ENCODE peak calls at places on chromosomes 16 and 17, in ten cellular contexts. One of them, this sample, is unnamed.
A peak's percentile ranks its signal among the peaks of the same experiment; 100 is the strongest.

GRCh38 chr16:89322381-89323119 is 105.0 kb downstream of the ZNF778 start:
- ATAC-seq in gastrocnemius medialis: peak; percentile 68
- ATAC-seq in IMR-90: peak; percentile 6
- ATAC-seq in HCT116: peak; percentile 49
- ATAC-seq in heart left ventricle: no peak
- ATAC-seq in body of pancreas: no peak
- ATAC-seq in K562: no peak
- ATAC-seq in A549: peak; percentile 27
- ATAC-seq in right lobe of liver: no peak
- ATAC-seq in upper lobe of left lung: peak; percentile 46
- ATAC-seq in this sample: peak; percentile 14

GRCh38 chr16:50473375-50473945 is 74.7 kb upstream of the NKD1 start:
- ATAC-seq in upper lobe of left lung: no peak
- ATAC-seq in gastrocnemius medialis: no peak
- ATAC-seq in K562: peak; percentile 67
- ATAC-seq in HCT116: peak; percentile 49
- ATAC-seq in heart left ventricle: no peak
- ATAC-seq in body of pancreas: no peak
- ATAC-seq in IMR-90: no peak
- ATAC-seq in right lobe of liver: peak; percentile 41
- ATAC-seq in A549: no peak
- ATAC-seq in this sample: no peak

GRCh38 chr17:40316571-40317344 is 7.8 kb downstream of the RARA start:
- ATAC-seq in heart left ventricle: peak; percentile 1
- ATAC-seq in gastrocnemius medialis: no peak
- ATAC-seq in K562: no peak
- ATAC-seq in A549: peak; percentile 43
- ATAC-seq in IMR-90: peak; percentile 17
- ATAC-seq in body of pancreas: peak; percentile 43
- ATAC-seq in upper lobe of left lung: peak; percentile 0
- ATAC-seq in right lobe of liver: peak; percentile 29
- ATAC-seq in HCT116: peak; percentile 18
- ATAC-seq in this sample: peak; percentile 45

GRCh38 chr16:78200623-78201096 is 101.2 kb downstream of the WWOX start:
- ATAC-seq in IMR-90: no peak
- ATAC-seq in right lobe of liver: peak; percentile 30
- ATAC-seq in body of pancreas: no peak
- ATAC-seq in upper lobe of left lung: no peak
- ATAC-seq in heart left ventricle: no peak
- ATAC-seq in A549: peak; percentile 49
- ATAC-seq in K562: no peak
- ATAC-seq in gastrocnemius medialis: no peak
- ATAC-seq in HCT116: no peak
- ATAC-seq in this sample: no peak

GRCh38 chr16:47110939-47111338 is 32.8 kb downstream of the NETO2 start:
- ATAC-seq in IMR-90: no peak
- ATAC-seq in upper lobe of left lung: no peak
- ATAC-seq in K562: peak; percentile 88
- ATAC-seq in HCT116: peak; percentile 81
- ATAC-seq in A549: peak; percentile 78
- ATAC-seq in heart left ventricle: no peak
- ATAC-seq in gastrocnemius medialis: no peak
- ATAC-seq in right lobe of liver: no peak
- ATAC-seq in body of pancreas: no peak
- ATAC-seq in this sample: no peak

GRCh38 chr16:649646-650045 is 481 bp downstream of the WDR90 start:
- ATAC-seq in K562: no peak
- ATAC-seq in HCT116: peak; percentile 10
- ATAC-seq in upper lobe of left lung: no peak
- ATAC-seq in gastrocnemius medialis: no peak
- ATAC-seq in IMR-90: peak; percentile 30
- ATAC-seq in body of pancreas: no peak
- ATAC-seq in heart left ventricle: no peak
- ATAC-seq in A549: no peak
- ATAC-seq in right lobe of liver: no peak
- ATAC-seq in this sample: no peak

GRCh38 chr16:66299349-66299748 is 67.1 kb upstream of the CDH5 start:
- ATAC-seq in upper lobe of left lung: no peak
- ATAC-seq in heart left ventricle: no peak
- ATAC-seq in body of pancreas: no peak
- ATAC-seq in IMR-90: no peak
- ATAC-seq in HCT116: no peak
- ATAC-seq in gastrocnemius medialis: no peak
- ATAC-seq in right lobe of liver: no peak
- ATAC-seq in A549: no peak
- ATAC-seq in K562: no peak
- ATAC-seq in this sample: no peak

GRCh38 chr17:13917635-13918034 is 151.7 kb upstream of the COX10 start:
- ATAC-seq in heart left ventricle: peak; percentile 44
- ATAC-seq in body of pancreas: no peak
- ATAC-seq in HCT116: no peak
- ATAC-seq in gastrocnemius medialis: no peak
- ATAC-seq in A549: no peak
- ATAC-seq in upper lobe of left lung: no peak
- ATAC-seq in K562: no peak
- ATAC-seq in right lobe of liver: peak; percentile 15
- ATAC-seq in IMR-90: no peak
- ATAC-seq in this sample: no peak

GRCh38 chr17:9256944-9257629 is 235.8 kb downstream of the NTN1 start:
- ATAC-seq in body of pancreas: no peak
- ATAC-seq in right lobe of liver: no peak
- ATAC-seq in A549: no peak
- ATAC-seq in IMR-90: peak; percentile 87
- ATAC-seq in K562: no peak
- ATAC-seq in gastrocnemius medialis: no peak
- ATAC-seq in heart left ventricle: no peak
- ATAC-seq in upper lobe of left lung: no peak
- ATAC-seq in HCT116: no peak
- ATAC-seq in this sample: peak; percentile 25

GRCh38 chr17:45137561-45138305 is 2.2 kb downstream of the ACBD4 start:
- ATAC-seq in K562: no peak
- ATAC-seq in right lobe of liver: peak; percentile 63
- ATAC-seq in body of pancreas: no peak
- ATAC-seq in HCT116: no peak
- ATAC-seq in IMR-90: no peak
- ATAC-seq in A549: no peak
- ATAC-seq in upper lobe of left lung: no peak
- ATAC-seq in heart left ventricle: no peak
- ATAC-seq in gastrocnemius medialis: no peak
- ATAC-seq in this sample: no peak

GRCh38 chr17:10144976-10145375 is 53.4 kb downstream of the GAS7 start:
- ATAC-seq in upper lobe of left lung: no peak
- ATAC-seq in heart left ventricle: peak; percentile 44
- ATAC-seq in K562: no peak
- ATAC-seq in HCT116: no peak
- ATAC-seq in IMR-90: no peak
- ATAC-seq in gastrocnemius medialis: no peak
- ATAC-seq in A549: no peak
- ATAC-seq in body of pancreas: no peak
- ATAC-seq in right lobe of liver: no peak
- ATAC-seq in this sample: no peak

GRCh38 chr16:85480727-85481101 is 132.4 kb upstream of the GSE1 start:
- ATAC-seq in right lobe of liver: no peak
- ATAC-seq in A549: peak; percentile 12
- ATAC-seq in gastrocnemius medialis: peak; percentile 57
- ATAC-seq in IMR-90: no peak
- ATAC-seq in K562: no peak
- ATAC-seq in HCT116: no peak
- ATAC-seq in heart left ventricle: no peak
- ATAC-seq in body of pancreas: no peak
- ATAC-seq in upper lobe of left lung: no peak
- ATAC-seq in this sample: no peak

GRCh38 chr17:5416886-5417285 is 2.6 kb downstream of the NUP88 start:
- ATAC-seq in K562: no peak
- ATAC-seq in gastrocnemius medialis: no peak
- ATAC-seq in upper lobe of left lung: no peak
- ATAC-seq in heart left ventricle: no peak
- ATAC-seq in A549: no peak
- ATAC-seq in HCT116: no peak
- ATAC-seq in body of pancreas: no peak
- ATAC-seq in right lobe of liver: no peak
- ATAC-seq in IMR-90: no peak
- ATAC-seq in this sample: no peak

GRCh38 chr16:78535098-78535497 is 435.6 kb downstream of the WWOX start:
- ATAC-seq in HCT116: no peak
- ATAC-seq in A549: no peak
- ATAC-seq in IMR-90: no peak
- ATAC-seq in K562: no peak
- ATAC-seq in body of pancreas: no peak
- ATAC-seq in right lobe of liver: no peak
- ATAC-seq in upper lobe of left lung: no peak
- ATAC-seq in gastrocnemius medialis: no peak
- ATAC-seq in heart left ventricle: no peak
- ATAC-seq in this sample: no peak

GRCh38 chr16:55480228-55480655 is 1.2 kb downstream of the MMP2 start:
- ATAC-seq in upper lobe of left lung: peak; percentile 17
- ATAC-seq in IMR-90: peak; percentile 72
- ATAC-seq in body of pancreas: peak; percentile 64
- ATAC-seq in heart left ventricle: peak; percentile 76
- ATAC-seq in right lobe of liver: peak; percentile 60
- ATAC-seq in A549: no peak
- ATAC-seq in K562: no peak
- ATAC-seq in gastrocnemius medialis: peak; percentile 44
- ATAC-seq in HCT116: no peak
- ATAC-seq in this sample: peak; percentile 73

GRCh38 chr17:17107891-17108680 is 65.8 kb downstream of the MPRIP start:
- ATAC-seq in HCT116: peak; percentile 21
- ATAC-seq in gastrocnemius medialis: peak; percentile 66
- ATAC-seq in right lobe of liver: no peak
- ATAC-seq in body of pancreas: peak; percentile 19
- ATAC-seq in A549: no peak
- ATAC-seq in IMR-90: peak; percentile 42
- ATAC-seq in upper lobe of left lung: peak; percentile 4
- ATAC-seq in K562: no peak
- ATAC-seq in heart left ventricle: peak; percentile 25
- ATAC-seq in this sample: peak; percentile 12
- H3K27ac ChIP-seq in HCT116: no peak overlapping the region
- H3K27ac ChIP-seq in gastrocnemius medialis: peak overlapping the region; percentile 72
- H3K27ac ChIP-seq in right lobe of liver: no peak overlapping the region
- H3K27ac ChIP-seq in body of pancreas: peak overlapping the region; percentile 47
- H3K27ac ChIP-seq in A549: peak overlapping the region; percentile 74
- H3K27ac ChIP-seq in IMR-90: peak overlapping the region; percentile 35
- H3K27ac ChIP-seq in upper lobe of left lung: peak overlapping the region; percentile 75
- H3K27ac ChIP-seq in K562: no peak overlapping the region
- H3K27ac ChIP-seq in heart left ventricle: peak overlapping the region; percentile 62
- H3K27ac ChIP-seq in this sample: peak overlapping the region; percentile 70

GRCh38 chr17:50064253-50064991 is 8.5 kb downstream of the ITGA3 start:
- ATAC-seq in right lobe of liver: peak; percentile 71
- ATAC-seq in IMR-90: peak; percentile 85
- ATAC-seq in heart left ventricle: peak; percentile 1
- ATAC-seq in HCT116: peak; percentile 65
- ATAC-seq in K562: peak; percentile 49
- ATAC-seq in body of pancreas: peak; percentile 41
- ATAC-seq in A549: peak; percentile 71
- ATAC-seq in gastrocnemius medialis: no peak
- ATAC-seq in upper lobe of left lung: peak; percentile 32
- ATAC-seq in this sample: peak; percentile 50
- TF ChIP-seq POLR2A in right lobe of liver: no peak
- TF ChIP-seq POLR2A in IMR-90: peak; percentile 42
- TF ChIP-seq POLR2A in heart left ventricle: no peak
- TF ChIP-seq POLR2A in HCT116: no peak
- TF ChIP-seq POLR2A in K562: no peak
- TF ChIP-seq POLR2A in body of pancreas: no peak
- TF ChIP-seq POLR2A in A549: no peak
- TF ChIP-seq POLR2A in gastrocnemius medialis: no peak
- TF ChIP-seq POLR2A in upper lobe of left lung: no peak
- TF ChIP-seq POLR2A in this sample: no peak

GRCh38 chr17:1724351-1724868 is at the start of gene WDR81:
- ATAC-seq in HCT116: peak; percentile 72
- ATAC-seq in gastrocnemius medialis: peak; percentile 71
- ATAC-seq in heart left ventricle: peak; percentile 86
- ATAC-seq in upper lobe of left lung: peak; percentile 73
- ATAC-seq in A549: peak; percentile 74
- ATAC-seq in right lobe of liver: peak; percentile 72
- ATAC-seq in body of pancreas: peak; percentile 86
- ATAC-seq in K562: peak; percentile 78
- ATAC-seq in IMR-90: peak; percentile 78
- ATAC-seq in this sample: peak; percentile 89

GRCh38 chr17:1725642-1726511 is 1.4 kb downstream of the WDR81 start:
- ATAC-seq in K562: no peak
- ATAC-seq in upper lobe of left lung: no peak
- ATAC-seq in A549: no peak
- ATAC-seq in IMR-90: no peak
- ATAC-seq in heart left ventricle: no peak
- ATAC-seq in body of pancreas: no peak
- ATAC-seq in HCT116: no peak
- ATAC-seq in gastrocnemius medialis: no peak
- ATAC-seq in right lobe of liver: no peak
- ATAC-seq in this sample: no peak

GRCh38 chr17:1727258-1727789 is 2.8 kb downstream of the WDR81 start:
- ATAC-seq in IMR-90: no peak
- ATAC-seq in K562: no peak
- ATAC-seq in gastrocnemius medialis: no peak
- ATAC-seq in right lobe of liver: peak; percentile 13
- ATAC-seq in body of pancreas: no peak
- ATAC-seq in A549: no peak
- ATAC-seq in upper lobe of left lung: no peak
- ATAC-seq in HCT116: no peak
- ATAC-seq in heart left ventricle: no peak
- ATAC-seq in this sample: no peak

GRCh38 chr17:1726626-1727257 is 2.2 kb downstream of the WDR81 start:
- ATAC-seq in body of pancreas: no peak
- ATAC-seq in K562: no peak
- ATAC-seq in upper lobe of left lung: no peak
- ATAC-seq in gastrocnemius medialis: no peak
- ATAC-seq in IMR-90: no peak
- ATAC-seq in heart left ventricle: no peak
- ATAC-seq in HCT116: no peak
- ATAC-seq in right lobe of liver: no peak
- ATAC-seq in A549: no peak
- ATAC-seq in this sample: no peak

GRCh38 chr17:1724869-1725641 is 551 bp downstream of the WDR81 start:
- ATAC-seq in A549: peak; percentile 70
- ATAC-seq in upper lobe of left lung: peak; percentile 16
- ATAC-seq in gastrocnemius medialis: peak; percentile 25
- ATAC-seq in K562: peak; percentile 69
- ATAC-seq in right lobe of liver: peak; percentile 25
- ATAC-seq in heart left ventricle: peak; percentile 64
- ATAC-seq in HCT116: peak; percentile 72
- ATAC-seq in body of pancreas: peak; percentile 67
- ATAC-seq in IMR-90: peak; percentile 73
- ATAC-seq in this sample: peak; percentile 66
- H3K27ac ChIP-seq in A549: peak overlapping the region; percentile 95
- H3K27ac ChIP-seq in upper lobe of left lung: peak overlapping the region; percentile 89
- H3K27ac ChIP-seq in gastrocnemius medialis: peak overlapping the region; percentile 99
- H3K27ac ChIP-seq in K562: peak overlapping the region; percentile 69
- H3K27ac ChIP-seq in right lobe of liver: peak overlapping the region; percentile 85
- H3K27ac ChIP-seq in heart left ventricle: peak overlapping the region; percentile 93
- H3K27ac ChIP-seq in HCT116: peak overlapping the region; percentile 75
- H3K27ac ChIP-seq in body of pancreas: peak overlapping the region; percentile 26
- H3K27ac ChIP-seq in IMR-90: peak overlapping the region; percentile 28
- H3K27ac ChIP-seq in this sample: peak overlapping the region; percentile 62

DNA sequence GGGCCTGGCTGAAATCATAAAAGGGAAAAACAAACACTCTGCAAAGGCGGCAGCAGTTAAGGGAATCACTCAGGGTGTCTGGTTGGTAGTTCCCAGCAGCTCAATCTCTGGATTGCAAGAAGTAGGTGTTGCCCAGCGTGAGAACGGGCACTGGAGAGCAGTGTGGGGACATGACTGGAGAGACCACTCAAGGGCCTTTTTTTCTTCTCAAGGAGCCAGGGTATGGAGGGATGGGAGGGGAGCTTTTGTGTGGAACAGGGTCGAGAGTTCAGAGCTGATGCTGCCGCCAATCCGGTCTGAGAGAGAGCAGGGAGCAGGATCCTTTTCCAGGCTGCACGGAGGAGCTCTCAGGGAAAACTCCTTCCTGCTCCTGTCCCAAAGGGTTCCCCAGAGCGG is 15.2 kb downstream of the SCNN1B start:
- ATAC-seq in upper lobe of left lung: peak; percentile 77
- ATAC-seq in gastrocnemius medialis: no peak
- ATAC-seq in IMR-90: no peak
- ATAC-seq in right lobe of liver: no peak
- ATAC-seq in K562: no peak
- ATAC-seq in HCT116: no peak
- ATAC-seq in heart left ventricle: no peak
- ATAC-seq in A549: peak; percentile 70
- ATAC-seq in body of pancreas: peak; percentile 79
- ATAC-seq in this sample: no peak
- TF ChIP-seq POLR2A in upper lobe of left lung: no peak
- TF ChIP-seq POLR2A in gastrocnemius medialis: no peak
- TF ChIP-seq POLR2A in IMR-90: no peak
- TF ChIP-seq POLR2A in right lobe of liver: no peak
- TF ChIP-seq POLR2A in K562: no peak
- TF ChIP-seq POLR2A in HCT116: no peak
- TF ChIP-seq POLR2A in heart left ventricle: no peak
- TF ChIP-seq POLR2A in A549: no peak
- TF ChIP-seq POLR2A in body of pancreas: no peak
- TF ChIP-seq POLR2A in this sample: no peak